ENCODE peak calls at places on chromosomes 4 and X, in seven cellular contexts. One of them, this sample, is unnamed.

GRCh38 chr4:48913346-48913745 is 6.8 kb upstream of the OCIAD2 start:
- DNase-seq in MM.1S: no peak
- DNase-seq in endothelial cell of umbilical vein: peak; percentile 92
- DNase-seq in IMR-90: peak; percentile 92
- DNase-seq in OCI-LY7: no peak
- DNase-seq in HepG2: no peak
- DNase-seq in SK-N-SH: no peak
- DNase-seq in this sample: peak; percentile 90

GRCh38 chrX:97524997-97525396 is 641.3 kb downstream of the RPA4 start:
- DNase-seq in MM.1S: no peak
- DNase-seq in endothelial cell of umbilical vein: peak; percentile 75
- DNase-seq in IMR-90: no peak
- DNase-seq in OCI-LY7: no peak
- DNase-seq in HepG2: no peak
- DNase-seq in SK-N-SH: no peak
- DNase-seq in this sample: peak; percentile 1

GRCh38 chr4:181078236-181078635 is 1165.0 kb upstream of the TENM3 start:
- DNase-seq in MM.1S: no peak
- DNase-seq in endothelial cell of umbilical vein: no peak
- DNase-seq in IMR-90: peak; percentile 20
- DNase-seq in OCI-LY7: no peak
- DNase-seq in HepG2: no peak
- DNase-seq in SK-N-SH: no peak
- DNase-seq in this sample: peak; percentile 49

GRCh38 chr4:165151734-165152133 is 39.1 kb upstream of the TMEM192 start:
- DNase-seq in MM.1S: no peak
- DNase-seq in endothelial cell of umbilical vein: no peak
- DNase-seq in IMR-90: peak; percentile 4
- DNase-seq in OCI-LY7: no peak
- DNase-seq in HepG2: no peak
- DNase-seq in SK-N-SH: no peak
- DNase-seq in this sample: peak; percentile 20

GRCh38 chr4:57199267-57199666 is 89.1 kb upstream of the IGFBP7 start:
- DNase-seq in MM.1S: no peak
- DNase-seq in endothelial cell of umbilical vein: no peak
- DNase-seq in IMR-90: no peak
- DNase-seq in OCI-LY7: no peak
- DNase-seq in HepG2: no peak
- DNase-seq in SK-N-SH: no peak
- DNase-seq in this sample: no peak

GRCh38 chr4:126701756-126702155 is 931.0 kb upstream of the INTU start:
- DNase-seq in MM.1S: no peak
- DNase-seq in endothelial cell of umbilical vein: no peak
- DNase-seq in IMR-90: peak; percentile 81
- DNase-seq in OCI-LY7: no peak
- DNase-seq in HepG2: no peak
- DNase-seq in SK-N-SH: no peak
- DNase-seq in this sample: peak; percentile 95

GRCh38 chrX:65926095-65927019 is 113.5 kb downstream of the VSIG4 start:
- DNase-seq in MM.1S: peak; percentile 84
- DNase-seq in endothelial cell of umbilical vein: no peak
- DNase-seq in IMR-90: no peak
- DNase-seq in OCI-LY7: peak; percentile 17
- DNase-seq in HepG2: no peak
- DNase-seq in SK-N-SH: no peak
- DNase-seq in this sample: no peak

GRCh38 chrX:78366576-78366975 is 39.2 kb upstream of the CYSLTR1 start:
- DNase-seq in MM.1S: no peak
- DNase-seq in endothelial cell of umbilical vein: no peak
- DNase-seq in IMR-90: no peak
- DNase-seq in OCI-LY7: no peak
- DNase-seq in HepG2: no peak
- DNase-seq in SK-N-SH: no peak
- DNase-seq in this sample: no peak

GRCh38 chr4:155582971-155583437 is 83.6 kb upstream of the GUCY1A1 start:
- DNase-seq in MM.1S: no peak
- DNase-seq in endothelial cell of umbilical vein: peak; percentile 91
- DNase-seq in IMR-90: peak; percentile 92
- DNase-seq in OCI-LY7: no peak
- DNase-seq in HepG2: no peak
- DNase-seq in SK-N-SH: no peak
- DNase-seq in this sample: peak; percentile 72

GRCh38 chr4:67104145-67104544 is 441.2 kb downstream of the CENPC start:
- DNase-seq in MM.1S: no peak
- DNase-seq in endothelial cell of umbilical vein: no peak
- DNase-seq in IMR-90: no peak
- DNase-seq in OCI-LY7: no peak
- DNase-seq in HepG2: no peak
- DNase-seq in SK-N-SH: no peak
- DNase-seq in this sample: no peak

GRCh38 chr4:5976431-5976830 is 41.8 kb downstream of the C4orf50 start:
- DNase-seq in MM.1S: no peak
- DNase-seq in endothelial cell of umbilical vein: no peak
- DNase-seq in IMR-90: no peak
- DNase-seq in OCI-LY7: no peak
- DNase-seq in HepG2: no peak
- DNase-seq in SK-N-SH: no peak
- DNase-seq in this sample: no peak
- H2AFZ ChIP-seq in MM.1S: no peak overlapping the region
- H2AFZ ChIP-seq in endothelial cell of umbilical vein: no peak overlapping the region
- H2AFZ ChIP-seq in IMR-90: no peak overlapping the region
- H2AFZ ChIP-seq in OCI-LY7: no peak overlapping the region
- H2AFZ ChIP-seq in HepG2: no peak overlapping the region
- H2AFZ ChIP-seq in SK-N-SH: no peak overlapping the region
- H2AFZ ChIP-seq in this sample: no peak overlapping the region

GRCh38 chr4:41009411-41009810 is 204.9 kb downstream of the APBB2 start:
- DNase-seq in MM.1S: no peak
- DNase-seq in endothelial cell of umbilical vein: peak; percentile 58
- DNase-seq in IMR-90: peak; percentile 87
- DNase-seq in OCI-LY7: no peak
- DNase-seq in HepG2: no peak
- DNase-seq in SK-N-SH: no peak
- DNase-seq in this sample: peak; percentile 82
- H3K4me2 ChIP-seq in MM.1S: no peak overlapping the region
- H3K4me2 ChIP-seq in endothelial cell of umbilical vein: peak overlapping the region; percentile 12
- H3K4me2 ChIP-seq in IMR-90: peak overlapping the region; percentile 79
- H3K4me2 ChIP-seq in OCI-LY7: no peak overlapping the region
- H3K4me2 ChIP-seq in HepG2: no peak overlapping the region
- H3K4me2 ChIP-seq in SK-N-SH: peak overlapping the region; percentile 34
- H3K4me2 ChIP-seq in this sample: peak overlapping the region; percentile 59

GRCh38 chr4:180058731-180059215 is 2184.4 kb upstream of the TENM3 start:
- DNase-seq in MM.1S: peak; percentile 71
- DNase-seq in endothelial cell of umbilical vein: no peak
- DNase-seq in IMR-90: peak; percentile 44
- DNase-seq in OCI-LY7: no peak
- DNase-seq in HepG2: no peak
- DNase-seq in SK-N-SH: peak; percentile 63
- DNase-seq in this sample: peak; percentile 44
- H2AFZ ChIP-seq in MM.1S: peak overlapping the region; percentile 48
- H2AFZ ChIP-seq in endothelial cell of umbilical vein: no peak overlapping the region
- H2AFZ ChIP-seq in IMR-90: peak overlapping the region; percentile 91
- H2AFZ ChIP-seq in OCI-LY7: no peak overlapping the region
- H2AFZ ChIP-seq in HepG2: no peak overlapping the region
- H2AFZ ChIP-seq in SK-N-SH: peak overlapping the region; percentile 51
- H2AFZ ChIP-seq in this sample: peak overlapping the region; percentile 75

GRCh38 chrX:40933132-40934078 is 151.8 kb upstream of the USP9X start:
- DNase-seq in MM.1S: no peak
- DNase-seq in endothelial cell of umbilical vein: peak; percentile 82
- DNase-seq in IMR-90: peak; percentile 65
- DNase-seq in OCI-LY7: no peak
- DNase-seq in HepG2: no peak
- DNase-seq in SK-N-SH: peak; percentile 30
- DNase-seq in this sample: peak; percentile 61
- H3K4me2 ChIP-seq in MM.1S: peak overlapping the region; percentile 29
- H3K4me2 ChIP-seq in endothelial cell of umbilical vein: peak overlapping the region; percentile 74
- H3K4me2 ChIP-seq in IMR-90: peak overlapping the region; percentile 79
- H3K4me2 ChIP-seq in OCI-LY7: no peak overlapping the region
- H3K4me2 ChIP-seq in HepG2: peak overlapping the region; percentile 51
- H3K4me2 ChIP-seq in SK-N-SH: peak overlapping the region; percentile 83
- H3K4me2 ChIP-seq in this sample: peak overlapping the region; percentile 72

GRCh38 chrX:113399501-113400192 is 559.0 kb upstream of the AMOT start:
- DNase-seq in MM.1S: no peak
- DNase-seq in endothelial cell of umbilical vein: peak; percentile 49
- DNase-seq in IMR-90: no peak
- DNase-seq in OCI-LY7: no peak
- DNase-seq in HepG2: peak; percentile 35
- DNase-seq in SK-N-SH: no peak
- DNase-seq in this sample: peak; percentile 37

DNA sequence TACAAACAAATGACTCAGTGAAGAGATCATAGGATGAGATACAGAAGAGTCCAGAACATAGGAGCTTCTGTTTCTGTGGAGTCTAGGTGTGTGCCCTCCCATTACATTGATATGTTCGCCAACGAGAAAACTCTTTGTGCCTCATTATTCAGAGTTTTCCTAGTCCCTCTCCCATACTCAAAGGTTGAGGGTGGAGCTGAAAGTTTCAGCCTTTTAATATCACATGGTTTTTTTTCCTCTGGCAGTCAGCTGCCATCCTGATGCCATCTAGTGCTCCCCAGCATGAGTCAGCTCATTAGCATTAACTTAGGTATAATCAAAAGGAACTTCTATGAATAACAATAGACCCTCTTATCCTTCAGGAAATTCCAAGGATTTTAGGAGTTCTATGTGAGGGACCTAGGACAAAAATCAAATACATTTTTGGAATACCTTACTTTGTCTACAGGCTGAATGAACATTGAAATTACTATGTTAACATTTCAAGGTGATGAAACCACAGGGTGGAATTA is 559.6 kb upstream of the AMOT start:
- DNase-seq in MM.1S: no peak
- DNase-seq in endothelial cell of umbilical vein: peak; percentile 73
- DNase-seq in IMR-90: no peak
- DNase-seq in OCI-LY7: no peak
- DNase-seq in HepG2: peak; percentile 14
- DNase-seq in SK-N-SH: no peak
- DNase-seq in this sample: peak; percentile 24
- H2AFZ ChIP-seq in MM.1S: no peak overlapping the region
- H2AFZ ChIP-seq in endothelial cell of umbilical vein: peak overlapping the region; percentile 13
- H2AFZ ChIP-seq in IMR-90: no peak overlapping the region
- H2AFZ ChIP-seq in OCI-LY7: no peak overlapping the region
- H2AFZ ChIP-seq in HepG2: no peak overlapping the region
- H2AFZ ChIP-seq in SK-N-SH: no peak overlapping the region
- H2AFZ ChIP-seq in this sample: no peak overlapping the region

DNA sequence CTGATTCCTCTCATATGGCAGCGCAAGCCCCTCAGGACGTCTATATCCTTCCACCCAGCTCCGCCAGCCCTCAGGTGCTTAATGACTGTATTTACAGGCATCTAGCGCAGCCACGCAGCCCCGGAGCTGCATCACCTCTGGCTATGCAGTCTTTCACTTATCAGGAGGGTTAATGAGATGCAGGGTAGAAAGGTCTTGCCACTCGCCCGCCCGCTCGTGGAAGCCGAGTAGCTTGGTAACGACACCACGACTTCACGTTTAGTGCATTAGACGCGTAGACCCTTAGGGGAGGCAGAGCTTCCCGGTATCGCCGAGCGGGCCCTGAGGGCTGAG is 1.5 kb upstream of the SLC16A2 start:
- DNase-seq in MM.1S: no peak
- DNase-seq in endothelial cell of umbilical vein: no peak
- DNase-seq in IMR-90: no peak
- DNase-seq in OCI-LY7: no peak
- DNase-seq in HepG2: no peak
- DNase-seq in SK-N-SH: no peak
- DNase-seq in this sample: peak; percentile 32
- H3K4me2 ChIP-seq in MM.1S: peak overlapping the region; percentile 71
- H3K4me2 ChIP-seq in endothelial cell of umbilical vein: peak overlapping the region; percentile 46
- H3K4me2 ChIP-seq in IMR-90: peak overlapping the region; percentile 69
- H3K4me2 ChIP-seq in OCI-LY7: no peak overlapping the region
- H3K4me2 ChIP-seq in HepG2: peak overlapping the region; percentile 78
- H3K4me2 ChIP-seq in SK-N-SH: peak overlapping the region; percentile 77
- H3K4me2 ChIP-seq in this sample: peak overlapping the region; percentile 86

GRCh38 chr4:98728871-98729270 is 70.5 kb upstream of the TSPAN5 start:
- DNase-seq in MM.1S: no peak
- DNase-seq in endothelial cell of umbilical vein: no peak
- DNase-seq in IMR-90: no peak
- DNase-seq in OCI-LY7: no peak
- DNase-seq in HepG2: no peak
- DNase-seq in SK-N-SH: peak; percentile 7
- DNase-seq in this sample: no peak

GRCh38 chr4:98733601-98734000 is 75.2 kb upstream of the TSPAN5 start:
- DNase-seq in MM.1S: no peak
- DNase-seq in endothelial cell of umbilical vein: no peak
- DNase-seq in IMR-90: no peak
- DNase-seq in OCI-LY7: no peak
- DNase-seq in HepG2: no peak
- DNase-seq in SK-N-SH: no peak
- DNase-seq in this sample: no peak

DNA sequence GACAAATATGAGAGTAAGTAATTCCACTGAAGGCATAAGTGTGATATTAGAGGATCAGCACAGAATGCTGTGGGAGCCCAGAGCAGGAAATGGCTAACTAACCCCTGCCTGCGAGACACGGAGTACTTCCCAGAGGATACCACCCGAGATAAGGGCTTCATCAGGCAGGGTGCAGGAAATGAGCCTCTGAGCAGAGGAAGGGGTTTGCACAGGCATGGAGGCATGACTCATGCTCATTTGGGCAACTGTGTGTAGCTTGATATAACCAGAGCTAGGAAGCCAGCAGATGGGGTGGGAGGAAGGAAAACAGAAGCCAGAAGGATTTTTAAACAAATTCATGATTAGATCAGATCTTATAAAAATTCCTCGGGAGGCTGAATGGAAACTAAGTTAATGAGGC is 70.0 kb upstream of the TSPAN5 start:
- DNase-seq in MM.1S: no peak
- DNase-seq in endothelial cell of umbilical vein: peak; percentile 96
- DNase-seq in IMR-90: peak; percentile 69
- DNase-seq in OCI-LY7: no peak
- DNase-seq in HepG2: no peak
- DNase-seq in SK-N-SH: peak; percentile 37
- DNase-seq in this sample: peak; percentile 45
- H2AFZ ChIP-seq in MM.1S: no peak overlapping the region
- H2AFZ ChIP-seq in endothelial cell of umbilical vein: no peak overlapping the region
- H2AFZ ChIP-seq in IMR-90: peak overlapping the region; percentile 81
- H2AFZ ChIP-seq in OCI-LY7: no peak overlapping the region
- H2AFZ ChIP-seq in HepG2: no peak overlapping the region
- H2AFZ ChIP-seq in SK-N-SH: no peak overlapping the region
- H2AFZ ChIP-seq in this sample: peak overlapping the region; percentile 43

DNA sequence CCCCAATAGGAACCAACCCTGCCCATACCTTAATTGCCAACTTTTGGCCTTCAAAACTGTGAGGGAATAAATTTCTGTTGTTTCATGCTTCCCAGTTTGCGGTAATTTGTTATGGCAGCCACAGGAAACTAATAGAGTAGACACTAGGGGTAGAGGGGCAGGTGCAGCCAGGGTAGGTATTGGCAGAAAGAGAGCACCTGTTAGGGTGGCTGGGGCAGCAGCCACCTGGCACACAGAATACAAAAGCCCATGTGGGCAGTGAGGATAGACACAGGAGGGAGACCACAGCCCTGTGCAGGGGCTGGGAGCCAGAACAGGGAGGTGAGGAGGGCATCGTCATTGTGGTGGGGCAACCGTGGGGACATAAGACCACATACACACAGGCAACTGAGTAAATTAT is 28.2 kb downstream of the IRF2 start:
- DNase-seq in MM.1S: peak; percentile 54
- DNase-seq in endothelial cell of umbilical vein: no peak
- DNase-seq in IMR-90: no peak
- DNase-seq in OCI-LY7: no peak
- DNase-seq in HepG2: no peak
- DNase-seq in SK-N-SH: no peak
- DNase-seq in this sample: no peak
- H3K4me2 ChIP-seq in MM.1S: peak overlapping the region; percentile 16
- H3K4me2 ChIP-seq in endothelial cell of umbilical vein: no peak overlapping the region
- H3K4me2 ChIP-seq in IMR-90: no peak overlapping the region
- H3K4me2 ChIP-seq in OCI-LY7: no peak overlapping the region
- H3K4me2 ChIP-seq in HepG2: no peak overlapping the region
- H3K4me2 ChIP-seq in SK-N-SH: no peak overlapping the region
- H3K4me2 ChIP-seq in this sample: no peak overlapping the region

GRCh38 chrX:69603566-69604194 is 12.2 kb upstream of the EDA start:
- DNase-seq in MM.1S: no peak
- DNase-seq in endothelial cell of umbilical vein: no peak
- DNase-seq in IMR-90: no peak
- DNase-seq in OCI-LY7: no peak
- DNase-seq in HepG2: no peak
- DNase-seq in SK-N-SH: no peak
- DNase-seq in this sample: no peak
- H2AFZ ChIP-seq in MM.1S: no peak overlapping the region
- H2AFZ ChIP-seq in endothelial cell of umbilical vein: no peak overlapping the region
- H2AFZ ChIP-seq in IMR-90: no peak overlapping the region
- H2AFZ ChIP-seq in OCI-LY7: no peak overlapping the region
- H2AFZ ChIP-seq in HepG2: no peak overlapping the region
- H2AFZ ChIP-seq in SK-N-SH: no peak overlapping the region
- H2AFZ ChIP-seq in this sample: no peak overlapping the region

This sample was measured in GM23248.